ENCODE peak calls at places on chromosomes 12 and 14, in five cellular contexts. L, N, T, Y and V are unnamed samples.

GRCh38 chr12:123034022-123034541 is 53.6 kb downstream of the ARL6IP4 start:
- ATAC-seq in L (no peak), N (peak; percentile 41), T (no peak), Y (peak; percentile 11), V (no peak)

GRCh38 chr12:104294845-104295674 is 8.5 kb upstream of the EID3 start:
- ATAC-seq in L (no peak), N (no peak), T (peak; percentile 8), Y (no peak), V (no peak)

GRCh38 chr12:105485321-105485910 is 154.9 kb downstream of the C12orf75 start:
- ATAC-seq in L (peak; percentile 33), N (no peak), T (peak; percentile 54), Y (no peak), V (no peak)

GRCh38 chr14:23589606-23590005 is 11.0 kb upstream of the JPH4 start:
- ATAC-seq in L (no peak), N (no peak), T (no peak), Y (no peak), V (no peak)

GRCh38 chr12:112577473-112578334 is 159.0 kb downstream of the PTPN11 start:
- ATAC-seq in L (no peak), N (no peak), T (no peak), Y (no peak), V (peak; percentile 50)

GRCh38 chr14:35865611-35866010 is 39.5 kb downstream of the BRMS1L start:
- ATAC-seq in L (no peak), N (no peak), T (no peak), Y (no peak), V (no peak)

GRCh38 chr14:50051706-50052105 is 64.7 kb downstream of the VCPKMT start:
- ATAC-seq in L (no peak), N (no peak), T (no peak), Y (no peak), V (no peak)

GRCh38 chr14:39229601-39230110 is 4.1 kb upstream of the MIA2 start:
- ATAC-seq in L (no peak), N (peak; percentile 6), T (no peak), Y (no peak), V (peak; percentile 9)

GRCh38 chr12:6547987-6548386 is 7.9 kb downstream of the IFFO1 start:
- ATAC-seq in L (no peak), N (no peak), T (peak; percentile 78), Y (no peak), V (no peak)

GRCh38 chr12:83784298-83784890 is 1097.7 kb downstream of the TMTC2 start:
- ATAC-seq in L (no peak), N (no peak), T (no peak), Y (no peak), V (no peak)

GRCh38 chr12:50297996-50298395 is 14.7 kb upstream of the LIMA1 start:
- ATAC-seq in L (no peak), N (no peak), T (no peak), Y (no peak), V (no peak)

GRCh38 chr12:28645891-28646290 is 455.6 kb downstream of the CCDC91 start:
- ATAC-seq in L (no peak), N (no peak), T (no peak), Y (no peak), V (no peak)

GRCh38 chr14:99840774-99841305 is 47.6 kb downstream of the EML1 start:
- ATAC-seq in L (no peak), N (no peak), T (no peak), Y (no peak), V (no peak)